ENCODE peak calls at places on chromosomes 2 and 18, in six cellular contexts. C is astrocyte of the cerebellum, B is body of pancreas, Y is chondrocyte, J is thoracic aorta, L is astrocyte. V is an unnamed sample.

GRCh38 chr2:39683022-39683699 is 17.4 kb downstream of the TMEM178A start:
- DNase-seq in J (no peak), C (no peak), B (no peak), Y (no peak), L (no peak), V (no peak)

GRCh38 chr2:120453635-120453998 is 107.7 kb downstream of the INHBB start:
- DNase-seq in L (peak), J (no peak), Y (no peak), B (no peak), C (no peak), V (no peak)

GRCh38 chr2:191366199-191366598 is 121.0 kb downstream of the MYO1B start:
- DNase-seq in C (peak), J (no peak), Y (no peak), L (peak), B (no peak), V (peak)

GRCh38 chr2:136282238-136282775 is 164.4 kb upstream of the CXCR4 start:
- DNase-seq in L (no peak), B (no peak), J (no peak), Y (no peak), C (no peak), V (no peak)

GRCh38 chr18:39341106-39341505 is 1775.5 kb upstream of the CELF4 start:
- DNase-seq in B (no peak), L (no peak), Y (no peak), J (no peak), C (no peak), V (no peak)

GRCh38 chr2:96977631-96978195 is 8.7 kb downstream of the FAM178B start:
- DNase-seq in L (peak), Y (no peak), C (no peak), B (no peak), J (no peak), V (no peak)

GRCh38 chr2:236168110-236169067 is at the start of gene GBX2:
- DNase-seq in C (no peak), B (no peak), J (no peak), Y (peak), L (peak), V (no peak)

GRCh38 chr2:36416370-36417165 is 61.0 kb downstream of the CRIM1 start:
- DNase-seq in Y (no peak), B (peak), C (no peak), L (peak), J (no peak), V (no peak)

GRCh38 chr18:77130229-77131099 is 2.1 kb downstream of the MBP start:
- DNase-seq in C (no peak), J (no peak), L (no peak), B (no peak), Y (no peak), V (no peak)

GRCh38 chr2:203802277-203803045 is 65.1 kb upstream of the CTLA4 start:
- DNase-seq in J (no peak), B (no peak), C (peak), L (peak), Y (no peak), V (peak)

GRCh38 chr18:36519358-36519757 is 221.8 kb downstream of the FHOD3 start:
- DNase-seq in J (no peak), C (peak), L (peak), B (no peak), Y (no peak), V (no peak)

GRCh38 chr2:239762106-239762505 is 263.0 kb downstream of the NDUFA10 start:
- DNase-seq in C (no peak), Y (no peak), J (no peak), B (no peak), L (no peak), V (no peak)

GRCh38 chr2:239762742-239763269 is 262.3 kb downstream of the NDUFA10 start:
- DNase-seq in B (no peak), C (no peak), Y (peak), J (peak), L (no peak), V (no peak)

GRCh38 chr2:239765911-239766310 is 259.2 kb downstream of the NDUFA10 start:
- DNase-seq in C (no peak), L (no peak), Y (peak), B (no peak), J (no peak), V (no peak)

GRCh38 chr2:239765076-239765845 is 259.9 kb downstream of the NDUFA10 start:
- DNase-seq in Y (peak), C (no peak), J (no peak), L (no peak), B (no peak), V (no peak)

GRCh38 chr2:239763433-239764097 is 261.6 kb downstream of the NDUFA10 start:
- DNase-seq in J (no peak), L (no peak), C (no peak), B (no peak), Y (peak), V (no peak)
- TF ChIP-seq CTCF in J (no peak), L (no peak), C (peak), B (no peak), Y (peak), V (peak)

GRCh38 chr2:20634430-20635095 is 16.3 kb downstream of the HS1BP3 start:
- DNase-seq in J (no peak), L (peak), Y (peak), C (no peak), B (peak), V (no peak)
- TF ChIP-seq CTCF in J (no peak), L (no peak), Y (peak), C (no peak), B (no peak), V (peak)

DNA sequence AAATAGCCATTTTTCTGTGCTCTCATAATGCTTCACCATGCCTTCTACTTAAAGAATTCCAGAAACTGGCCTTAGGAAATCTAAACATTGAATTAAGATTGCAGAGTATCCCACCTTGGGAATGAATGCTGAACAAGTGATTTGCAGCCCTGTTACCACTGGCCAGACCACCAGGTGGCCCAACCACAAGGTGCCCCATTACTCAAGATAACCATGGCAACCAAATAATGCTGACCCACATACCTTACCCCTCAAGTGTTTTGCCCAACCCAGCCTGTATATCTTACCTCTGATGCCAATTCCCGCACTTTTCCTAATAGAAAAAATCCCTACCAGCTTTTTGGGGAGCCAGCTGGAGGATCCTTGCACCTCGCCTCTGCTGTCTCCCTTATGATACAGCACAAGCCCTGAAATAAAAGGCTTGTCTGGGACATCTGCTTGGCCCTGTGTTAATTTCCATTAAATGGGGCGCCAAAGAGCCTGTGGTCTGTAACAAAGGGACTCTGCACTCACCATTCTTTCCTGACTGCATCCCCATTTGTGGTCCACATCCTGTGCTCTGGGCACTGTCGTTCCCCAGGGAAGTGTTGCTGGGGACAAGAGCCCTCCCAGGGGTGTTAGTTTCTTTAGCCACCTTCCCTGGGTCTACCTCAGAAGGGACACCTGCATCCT is 17.3 kb upstream of the KCNF1 start:
- DNase-seq in J (no peak), Y (no peak), C (no peak), B (no peak), L (no peak), V (no peak)
- TF ChIP-seq CTCF in J (no peak), Y (no peak), C (no peak), B (no peak), L (no peak), V (no peak)

GRCh38 chr18:9731380-9731779 is 23.3 kb downstream of the RAB31 start:
- DNase-seq in J (no peak), B (no peak), L (peak), C (no peak), Y (no peak), V (no peak)
- TF ChIP-seq CTCF in J (no peak), B (no peak), L (no peak), C (no peak), Y (no peak), V (no peak)

GRCh38 chr2:219280682-219281081 is 1.5 kb downstream of the DNAJB2 start:
- DNase-seq in Y (peak), C (no peak), J (no peak), L (no peak), B (no peak), V (no peak)

GRCh38 chr2:219279916-219280516 is 850 bp downstream of the DNAJB2 start:
- DNase-seq in B (no peak), C (no peak), J (no peak), Y (peak), L (no peak), V (no peak)

GRCh38 chr2:219277703-219278654 is 1.2 kb upstream of the DNAJB2 start:
- DNase-seq in B (peak), C (peak), J (no peak), L (peak), Y (peak), V (no peak)

GRCh38 chr2:219278655-219279150 is 463 bp upstream of the DNAJB2 start:
- DNase-seq in B (no peak), Y (no peak), C (no peak), J (no peak), L (no peak), V (no peak)

DNA sequence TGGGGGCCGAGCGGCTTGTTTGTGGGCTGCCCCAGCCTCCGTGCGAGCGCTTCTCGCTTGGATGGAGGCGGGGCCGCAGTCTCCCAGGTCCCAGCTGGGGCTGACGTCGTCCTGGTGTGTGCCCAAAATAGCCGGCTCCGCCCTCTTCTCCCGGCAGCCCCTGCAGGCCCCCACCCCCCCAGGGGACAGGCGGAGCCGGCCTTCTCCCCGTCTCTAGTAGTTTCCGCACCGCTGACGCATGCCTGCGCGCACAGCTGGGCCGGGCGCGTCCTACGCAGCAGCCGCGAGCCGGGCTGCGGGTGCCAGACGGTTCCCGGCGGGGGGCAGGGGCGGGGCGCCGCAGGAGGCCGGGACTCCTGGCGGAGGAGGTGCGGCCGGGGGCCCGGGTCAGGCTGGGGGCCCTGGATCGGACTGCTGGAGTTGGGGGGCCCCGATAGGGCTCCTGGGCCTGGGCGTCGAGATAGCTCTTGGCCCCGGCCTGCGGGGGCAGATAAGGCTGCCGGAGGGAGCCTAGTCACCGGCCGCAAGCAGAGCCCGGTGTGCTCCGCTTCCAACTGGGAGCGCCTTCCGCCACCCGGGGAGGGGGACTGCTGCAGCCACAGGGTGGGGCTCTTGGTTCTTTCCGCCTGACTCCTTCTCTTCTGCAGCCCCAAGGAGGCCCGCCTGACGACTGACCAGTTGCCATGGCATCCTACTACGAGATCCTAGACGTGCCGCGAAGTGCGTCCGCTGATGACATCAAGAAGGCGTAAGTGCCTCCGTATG is at the start of gene DNAJB2:
- DNase-seq in B (peak), L (peak), C (peak), Y (peak), J (peak), V (peak)
- TF ChIP-seq CTCF in B (no peak), L (no peak), C (peak), Y (peak), J (no peak), V (peak)

GRCh38 chr2:16321872-16322271 is 343.8 kb downstream of the CYRIA start:
- DNase-seq in L (no peak), C (no peak), Y (no peak), J (no peak), B (no peak), V (no peak)
- TF ChIP-seq CTCF in L (no peak), C (no peak), Y (no peak), J (no peak), B (no peak), V (no peak)

DNA sequence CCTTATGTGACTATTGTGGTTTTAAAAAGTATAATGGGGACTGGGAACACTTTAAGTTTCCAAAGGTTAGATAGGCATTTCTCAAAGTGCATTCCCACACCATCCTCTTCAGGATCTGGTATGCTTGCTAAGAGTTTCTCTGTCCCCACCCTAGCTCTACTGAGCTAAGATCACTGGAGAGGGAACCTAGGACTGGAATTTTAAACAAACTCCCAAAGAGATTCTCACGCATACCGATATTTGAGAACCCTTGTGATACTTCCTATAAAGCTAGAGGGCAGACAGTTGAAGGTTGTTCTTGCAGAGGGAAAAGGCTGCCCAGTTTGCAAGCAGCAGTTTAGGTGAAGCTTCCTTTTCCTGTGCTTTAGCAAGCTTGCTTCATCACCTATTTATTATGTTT is 3.7 kb downstream of the CNRIP1 start:
- DNase-seq in C (no peak), L (no peak), J (no peak), B (no peak), Y (no peak), V (peak)
- TF ChIP-seq CTCF in C (no peak), L (no peak), J (no peak), B (no peak), Y (peak), V (peak)

DNA sequence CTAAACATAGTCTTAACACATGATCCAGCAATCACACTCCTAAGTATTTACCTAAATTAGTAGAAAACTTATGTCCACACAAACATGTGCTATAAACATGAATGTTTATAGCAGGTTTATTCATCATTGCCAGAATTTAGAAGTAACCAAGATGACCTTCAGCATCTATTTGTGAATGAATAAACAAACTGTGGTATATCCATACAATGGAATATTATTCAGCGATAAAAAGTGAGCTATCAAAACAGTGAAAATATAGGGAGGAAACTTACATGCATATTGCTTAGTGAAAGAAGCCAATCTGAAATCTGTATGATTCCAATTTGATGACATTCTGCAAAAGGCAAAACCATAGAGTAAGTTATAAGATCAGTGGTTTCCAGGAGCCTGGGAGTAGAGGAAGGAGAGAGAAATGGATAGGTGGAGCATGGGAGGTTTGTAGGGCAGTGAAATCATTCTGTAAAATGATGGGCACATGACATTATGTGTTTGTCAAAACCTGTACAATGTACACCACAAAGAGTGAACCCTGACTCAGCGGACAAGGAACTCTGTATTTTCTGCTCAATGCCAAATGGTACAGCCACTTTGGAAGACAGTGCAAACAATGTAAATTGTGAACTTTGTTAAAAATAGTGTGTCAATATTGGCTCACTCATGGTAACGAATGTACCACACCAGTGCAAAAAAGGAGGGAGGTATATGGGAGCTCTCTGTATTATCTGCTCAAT is 61.9 kb upstream of the IGFBP2 start:
- DNase-seq in C (no peak), B (no peak), Y (no peak), L (no peak), J (no peak), V (no peak)
- TF ChIP-seq CTCF in C (no peak), B (no peak), Y (no peak), L (no peak), J (no peak), V (no peak)

GRCh38 chr2:181239400-181239799 is 217.8 kb upstream of the ITGA4 start:
- DNase-seq in L (no peak), J (no peak), B (no peak), C (no peak), Y (no peak), V (no peak)
- TF ChIP-seq CTCF in L (peak), J (no peak), B (no peak), C (no peak), Y (peak), V (peak)

V was measured in AG09309.